ENCODE peak calls at places on chromosomes 11 and 22, in seven cellular contexts. B is psoas muscle, G is adrenal gland, S is uterus, U is fibroblast of lung, K is ovary, N is GM23338. Y is an unnamed sample.

GRCh38 chr22:28402539-28402938 is 277.1 kb downstream of the TTC28 start:
- DNase-seq in B (no peak), G (no peak), S (no peak), U (no peak), K (no peak), N (no peak), Y (no peak)

GRCh38 chr11:26319906-26320305 is 12.0 kb upstream of the ANO3 start:
- DNase-seq in B (no peak), G (no peak), S (no peak), U (no peak), K (no peak), N (peak), Y (no peak)

GRCh38 chr11:4551346-4551979 is 6.5 kb downstream of the OR52M1 start:
- DNase-seq in B (no peak), G (no peak), S (no peak), U (no peak), K (no peak), N (peak), Y (no peak)

GRCh38 chr11:14094481-14095037 is 132.0 kb downstream of the SPON1 start:
- DNase-seq in B (no peak), G (no peak), S (no peak), U (no peak), K (no peak), N (no peak), Y (no peak)

GRCh38 chr22:22810471-22810870 is 77.1 kb upstream of the IGLL5 start:
- DNase-seq in B (no peak), G (peak), S (no peak), U (no peak), K (no peak), N (no peak), Y (no peak)

GRCh38 chr11:12914401-12914912 is 94.7 kb upstream of the RASSF10 start:
- DNase-seq in B (peak), G (peak), S (peak), U (peak), K (peak), N (peak), Y (peak)

GRCh38 chr22:43000441-43001175 is 14.3 kb downstream of the PACSIN2 start:
- DNase-seq in B (no peak), G (no peak), S (no peak), U (peak), K (no peak), N (no peak), Y (no peak)

GRCh38 chr22:27844656-27845602 is 43.4 kb upstream of the MN1 start:
- DNase-seq in B (no peak), G (peak), S (peak), U (peak), K (no peak), N (no peak), Y (no peak)

GRCh38 chr11:8787372-8787771 is 104.8 kb downstream of the RPL27A start:
- DNase-seq in B (no peak), G (no peak), S (peak), U (peak), K (peak), N (no peak), Y (no peak)

GRCh38 chr11:315051-315481 is 1.2 kb downstream of the IFITM1 start:
- DNase-seq in B (no peak), G (no peak), S (no peak), U (no peak), K (no peak), N (no peak), Y (no peak)

GRCh38 chr11:76209956-76210885 is 3.9 kb upstream of the WNT11 start:
- DNase-seq in B (peak), G (peak), S (peak), U (peak), K (peak), N (peak), Y (peak)

GRCh38 chr11:76209671-76209955 is 3.3 kb upstream of the WNT11 start:
- DNase-seq in B (peak), G (no peak), S (no peak), U (no peak), K (no peak), N (no peak), Y (no peak)

GRCh38 chr11:76208829-76209670 is 2.7 kb upstream of the WNT11 start:
- DNase-seq in B (peak), G (peak), S (peak), U (peak), K (peak), N (peak), Y (peak)

GRCh38 chr11:76207642-76208378 is 1.5 kb upstream of the WNT11 start:
- DNase-seq in B (peak), G (peak), S (peak), U (peak), K (peak), N (peak), Y (peak)

DNA sequence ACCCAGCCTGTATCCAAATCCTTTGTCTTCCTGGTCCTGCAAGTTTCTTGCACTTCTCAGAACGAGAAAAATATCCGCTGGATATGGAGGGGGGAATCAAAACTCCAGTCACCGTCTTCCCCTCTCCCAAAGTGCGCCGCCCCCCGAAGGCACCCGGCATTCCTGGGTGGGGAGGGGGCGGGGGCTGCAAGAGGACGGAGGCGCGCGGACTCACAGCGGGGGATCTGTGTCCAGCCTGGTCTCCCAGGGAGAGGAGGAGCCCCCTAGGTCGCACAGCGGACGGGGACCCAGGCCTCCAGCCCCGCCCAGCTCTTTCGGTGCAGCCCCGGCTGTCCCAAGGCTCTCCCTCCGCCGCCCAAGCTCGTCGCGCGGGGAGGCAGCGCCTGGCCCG is 2.1 kb upstream of the WNT11 start:
- DNase-seq in B (no peak), G (no peak), S (peak), U (no peak), K (no peak), N (no peak), Y (no peak)
- H3K27ac ChIP-seq in B (peak), G (peak), S (peak), U (no peak), K (no peak), N (no peak), Y (peak)

DNA sequence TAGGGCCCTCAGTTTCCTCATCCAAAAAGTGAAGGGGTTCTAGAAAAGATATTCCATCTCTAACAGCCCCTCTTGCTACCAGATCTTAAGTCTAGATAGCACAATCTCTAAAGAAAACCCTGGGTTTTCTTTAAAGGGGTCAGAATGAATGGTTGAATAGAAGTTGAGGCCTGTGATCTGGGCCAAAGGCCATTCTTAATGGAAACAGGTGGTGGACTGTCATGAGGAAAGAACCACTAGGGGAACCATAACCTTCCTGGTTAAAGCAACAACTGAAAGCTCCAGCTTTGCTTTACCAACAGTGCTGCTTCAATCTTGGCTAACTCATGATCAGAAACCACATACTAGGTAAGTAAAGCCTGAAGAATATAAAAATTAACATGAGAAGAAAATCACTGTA is 1.8 kb downstream of the CELF1 start:
- DNase-seq in B (no peak), G (no peak), S (no peak), U (peak), K (no peak), N (peak), Y (no peak)
- TF ChIP-seq CTCF in B (peak), G (peak), S (no peak), U (peak), K (no peak), N (peak), Y (peak)

GRCh38 chr11:88575876-88576275 is 238.3 kb upstream of the CTSC start:
- DNase-seq in B (no peak), G (no peak), S (no peak), U (no peak), K (no peak), N (no peak), Y (no peak)
- H3K27ac ChIP-seq in B (no peak), G (no peak), S (no peak), U (no peak), K (no peak), N (no peak), Y (no peak)

DNA sequence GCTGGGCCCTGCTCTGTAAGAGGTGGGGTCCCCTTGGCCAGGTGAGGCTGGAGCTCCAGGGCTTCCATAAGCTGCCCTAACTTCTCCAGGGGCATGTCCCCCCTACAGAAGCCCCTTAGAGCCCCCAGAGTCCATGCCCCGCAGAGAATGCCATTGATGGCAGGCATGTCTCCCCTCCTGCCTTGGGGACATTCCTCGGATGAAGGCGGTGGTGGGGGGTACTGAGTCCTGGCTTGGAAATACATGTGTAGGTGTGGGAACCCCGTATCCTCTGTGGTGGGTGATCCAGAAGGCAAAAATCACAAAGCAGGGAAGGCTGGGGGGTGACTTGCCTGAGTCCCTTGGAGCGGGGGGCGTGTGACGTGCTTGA is 69.6 kb upstream of the KCNQ1OT1 start:
- DNase-seq in B (no peak), G (peak), S (no peak), U (no peak), K (no peak), N (no peak), Y (no peak)
- TF ChIP-seq CTCF in B (no peak), G (no peak), S (no peak), U (no peak), K (no peak), N (no peak), Y (no peak)